ENCODE peak calls at places on chromosomes 7 and 10, in ten cellular contexts. One of them, this sample, is unnamed.

GRCh38 chr10:90313548-90314325 is 544.1 kb downstream of the HTR7 start:
- DNase-seq in GM20000: no peak
- DNase-seq in CD4-positive, alpha-beta T cell: no peak
- DNase-seq in heart right ventricle: no peak
- DNase-seq in neural crest cell: no peak
- DNase-seq in fibroblast of lung: no peak
- DNase-seq in cardiac fibroblast: peak
- DNase-seq in tibial artery: no peak
- DNase-seq in transverse colon: no peak
- DNase-seq in esophagus muscularis mucosa: no peak
- DNase-seq in this sample: no peak

GRCh38 chr7:87001214-87001613 is 58.2 kb downstream of the ELAPOR2 start:
- DNase-seq in GM20000: no peak
- DNase-seq in esophagus muscularis mucosa: no peak
- DNase-seq in tibial artery: no peak
- DNase-seq in transverse colon: no peak
- DNase-seq in neural crest cell: no peak
- DNase-seq in CD4-positive, alpha-beta T cell: no peak
- DNase-seq in fibroblast of lung: peak
- DNase-seq in heart right ventricle: no peak
- DNase-seq in cardiac fibroblast: peak
- DNase-seq in this sample: no peak

GRCh38 chr10:36493511-36493880 is 631.9 kb upstream of the ANKRD30A start:
- DNase-seq in neural crest cell: no peak
- DNase-seq in CD4-positive, alpha-beta T cell: no peak
- DNase-seq in transverse colon: no peak
- DNase-seq in esophagus muscularis mucosa: no peak
- DNase-seq in cardiac fibroblast: peak
- DNase-seq in fibroblast of lung: peak
- DNase-seq in tibial artery: no peak
- DNase-seq in heart right ventricle: no peak
- DNase-seq in GM20000: no peak
- DNase-seq in this sample: no peak

GRCh38 chr7:44750921-44751571 is 2.4 kb downstream of the ZMIZ2 start:
- DNase-seq in fibroblast of lung: peak
- DNase-seq in transverse colon: peak
- DNase-seq in GM20000: peak
- DNase-seq in heart right ventricle: no peak
- DNase-seq in esophagus muscularis mucosa: no peak
- DNase-seq in CD4-positive, alpha-beta T cell: no peak
- DNase-seq in tibial artery: no peak
- DNase-seq in cardiac fibroblast: no peak
- DNase-seq in neural crest cell: no peak
- DNase-seq in this sample: no peak

GRCh38 chr7:27779873-27780272 is 39.9 kb downstream of the TAX1BP1 start:
- DNase-seq in neural crest cell: no peak
- DNase-seq in CD4-positive, alpha-beta T cell: no peak
- DNase-seq in transverse colon: no peak
- DNase-seq in cardiac fibroblast: no peak
- DNase-seq in GM20000: no peak
- DNase-seq in fibroblast of lung: no peak
- DNase-seq in heart right ventricle: no peak
- DNase-seq in tibial artery: no peak
- DNase-seq in esophagus muscularis mucosa: no peak
- DNase-seq in this sample: no peak

GRCh38 chr10:131848296-131848695 is 52.5 kb upstream of the PPP2R2D start:
- DNase-seq in transverse colon: no peak
- DNase-seq in heart right ventricle: no peak
- DNase-seq in cardiac fibroblast: no peak
- DNase-seq in GM20000: no peak
- DNase-seq in fibroblast of lung: no peak
- DNase-seq in esophagus muscularis mucosa: no peak
- DNase-seq in neural crest cell: no peak
- DNase-seq in CD4-positive, alpha-beta T cell: no peak
- DNase-seq in tibial artery: peak
- DNase-seq in this sample: peak

GRCh38 chr7:100852048-100852872 is at the start of gene SLC12A9:
- DNase-seq in esophagus muscularis mucosa: peak
- DNase-seq in transverse colon: peak
- DNase-seq in GM20000: peak
- DNase-seq in cardiac fibroblast: peak
- DNase-seq in CD4-positive, alpha-beta T cell: peak
- DNase-seq in heart right ventricle: peak
- DNase-seq in fibroblast of lung: peak
- DNase-seq in tibial artery: peak
- DNase-seq in neural crest cell: peak
- DNase-seq in this sample: peak

GRCh38 chr7:55415173-55415778 is 50.1 kb downstream of the LANCL2 start:
- DNase-seq in fibroblast of lung: peak
- DNase-seq in CD4-positive, alpha-beta T cell: peak
- DNase-seq in heart right ventricle: peak
- DNase-seq in esophagus muscularis mucosa: no peak
- DNase-seq in cardiac fibroblast: peak
- DNase-seq in neural crest cell: peak
- DNase-seq in transverse colon: peak
- DNase-seq in GM20000: peak
- DNase-seq in tibial artery: peak
- DNase-seq in this sample: peak

GRCh38 chr7:68246189-68246633 is 1249.6 kb downstream of the TYW1 start:
- DNase-seq in tibial artery: no peak
- DNase-seq in heart right ventricle: no peak
- DNase-seq in esophagus muscularis mucosa: no peak
- DNase-seq in GM20000: no peak
- DNase-seq in fibroblast of lung: no peak
- DNase-seq in transverse colon: no peak
- DNase-seq in CD4-positive, alpha-beta T cell: no peak
- DNase-seq in neural crest cell: no peak
- DNase-seq in cardiac fibroblast: no peak
- DNase-seq in this sample: no peak

GRCh38 chr7:30656611-30657010 is 25.6 kb downstream of the CRHR2 start:
- DNase-seq in CD4-positive, alpha-beta T cell: peak
- DNase-seq in transverse colon: no peak
- DNase-seq in fibroblast of lung: no peak
- DNase-seq in tibial artery: no peak
- DNase-seq in GM20000: no peak
- DNase-seq in heart right ventricle: no peak
- DNase-seq in esophagus muscularis mucosa: no peak
- DNase-seq in cardiac fibroblast: no peak
- DNase-seq in neural crest cell: no peak
- DNase-seq in this sample: no peak

GRCh38 chr7:133910761-133911160 is 216.4 kb upstream of the LRGUK start:
- DNase-seq in cardiac fibroblast: no peak
- DNase-seq in fibroblast of lung: no peak
- DNase-seq in transverse colon: no peak
- DNase-seq in CD4-positive, alpha-beta T cell: no peak
- DNase-seq in GM20000: no peak
- DNase-seq in heart right ventricle: no peak
- DNase-seq in tibial artery: no peak
- DNase-seq in neural crest cell: no peak
- DNase-seq in esophagus muscularis mucosa: no peak
- DNase-seq in this sample: no peak

GRCh38 chr10:94149702-94150101 is 156.0 kb downstream of the PLCE1 start:
- DNase-seq in neural crest cell: no peak
- DNase-seq in heart right ventricle: no peak
- DNase-seq in cardiac fibroblast: no peak
- DNase-seq in transverse colon: no peak
- DNase-seq in tibial artery: no peak
- DNase-seq in CD4-positive, alpha-beta T cell: no peak
- DNase-seq in fibroblast of lung: no peak
- DNase-seq in esophagus muscularis mucosa: no peak
- DNase-seq in GM20000: no peak
- DNase-seq in this sample: no peak

GRCh38 chr7:110388451-110388850 is 702.5 kb upstream of the LRRN3 start:
- DNase-seq in fibroblast of lung: no peak
- DNase-seq in neural crest cell: no peak
- DNase-seq in CD4-positive, alpha-beta T cell: no peak
- DNase-seq in tibial artery: no peak
- DNase-seq in heart right ventricle: no peak
- DNase-seq in esophagus muscularis mucosa: no peak
- DNase-seq in GM20000: no peak
- DNase-seq in transverse colon: no peak
- DNase-seq in cardiac fibroblast: no peak
- DNase-seq in this sample: no peak

DNA sequence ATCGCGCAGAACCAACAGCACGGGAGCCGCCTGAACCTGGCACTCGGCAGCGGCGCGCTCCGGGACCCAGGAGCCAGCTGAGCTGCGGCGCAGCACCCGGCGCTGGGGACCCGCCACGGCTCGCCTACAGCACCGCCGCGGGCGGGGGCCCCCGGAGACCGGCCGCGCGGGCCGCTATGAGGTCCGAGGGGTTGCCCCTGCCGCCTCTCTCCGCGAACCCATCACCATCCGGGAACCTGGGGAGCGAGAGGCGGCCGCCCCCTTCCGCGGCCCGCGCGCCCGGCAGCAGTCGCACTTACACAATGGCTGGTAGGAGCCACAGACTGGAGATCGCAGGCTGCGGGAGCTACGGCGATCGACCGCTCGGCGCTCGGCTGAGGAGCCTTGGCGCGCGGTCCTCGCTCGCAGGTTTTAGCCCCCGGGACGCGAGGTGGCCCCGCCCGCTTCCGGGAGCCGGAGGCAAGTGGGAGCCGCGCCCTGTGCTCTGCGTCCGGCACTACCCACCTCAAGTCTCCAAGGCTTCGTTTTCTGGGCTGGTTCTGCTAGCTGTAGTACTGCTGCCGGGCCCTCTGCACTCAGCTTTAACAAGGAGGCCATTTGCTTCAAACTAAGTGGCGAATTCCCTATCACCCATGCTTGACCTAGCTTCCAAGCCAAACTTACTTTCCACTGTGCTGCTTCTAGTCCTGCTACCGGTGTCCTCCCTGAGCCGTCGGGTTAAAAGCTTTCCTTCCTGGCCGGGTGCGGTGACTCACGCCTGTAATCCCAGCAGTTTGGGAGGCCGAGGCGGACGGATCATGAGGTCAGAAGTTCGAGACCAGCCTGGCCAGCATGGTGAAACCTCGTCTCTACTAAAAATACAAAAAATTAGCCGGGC is at the start of gene TPK1:
- DNase-seq in fibroblast of lung: peak
- DNase-seq in heart right ventricle: peak
- DNase-seq in CD4-positive, alpha-beta T cell: peak
- DNase-seq in neural crest cell: peak
- DNase-seq in GM20000: peak
- DNase-seq in cardiac fibroblast: peak
- DNase-seq in transverse colon: peak
- DNase-seq in esophagus muscularis mucosa: peak
- DNase-seq in tibial artery: peak
- DNase-seq in this sample: peak
- TF ChIP-seq CTCF in fibroblast of lung: no peak
- TF ChIP-seq CTCF in heart right ventricle: no peak
- TF ChIP-seq CTCF in CD4-positive, alpha-beta T cell: no peak
- TF ChIP-seq CTCF in neural crest cell: no peak
- TF ChIP-seq CTCF in GM20000: no peak
- TF ChIP-seq CTCF in cardiac fibroblast: no peak
- TF ChIP-seq CTCF in transverse colon: no peak
- TF ChIP-seq CTCF in esophagus muscularis mucosa: no peak
- TF ChIP-seq CTCF in tibial artery: no peak
- TF ChIP-seq CTCF in this sample: peak

GRCh38 chr7:77383333-77383740 is 32.8 kb downstream of the GSAP start:
- DNase-seq in transverse colon: no peak
- DNase-seq in CD4-positive, alpha-beta T cell: no peak
- DNase-seq in tibial artery: no peak
- DNase-seq in cardiac fibroblast: peak
- DNase-seq in fibroblast of lung: peak
- DNase-seq in esophagus muscularis mucosa: no peak
- DNase-seq in heart right ventricle: no peak
- DNase-seq in GM20000: no peak
- DNase-seq in neural crest cell: no peak
- DNase-seq in this sample: no peak
- TF ChIP-seq CTCF in transverse colon: no peak
- TF ChIP-seq CTCF in CD4-positive, alpha-beta T cell: no peak
- TF ChIP-seq CTCF in tibial artery: no peak
- TF ChIP-seq CTCF in cardiac fibroblast: no peak
- TF ChIP-seq CTCF in fibroblast of lung: no peak
- TF ChIP-seq CTCF in esophagus muscularis mucosa: no peak
- TF ChIP-seq CTCF in heart right ventricle: no peak
- TF ChIP-seq CTCF in GM20000: no peak
- TF ChIP-seq CTCF in neural crest cell: no peak
- TF ChIP-seq CTCF in this sample: no peak

GRCh38 chr10:117002206-117002605 is 2.8 kb downstream of the SHTN1 start:
- DNase-seq in esophagus muscularis mucosa: no peak
- DNase-seq in CD4-positive, alpha-beta T cell: no peak
- DNase-seq in GM20000: no peak
- DNase-seq in fibroblast of lung: no peak
- DNase-seq in transverse colon: no peak
- DNase-seq in neural crest cell: no peak
- DNase-seq in cardiac fibroblast: no peak
- DNase-seq in heart right ventricle: no peak
- DNase-seq in tibial artery: no peak
- DNase-seq in this sample: no peak
- TF ChIP-seq CTCF in esophagus muscularis mucosa: no peak
- TF ChIP-seq CTCF in CD4-positive, alpha-beta T cell: no peak
- TF ChIP-seq CTCF in GM20000: no peak
- TF ChIP-seq CTCF in fibroblast of lung: no peak
- TF ChIP-seq CTCF in transverse colon: no peak
- TF ChIP-seq CTCF in neural crest cell: no peak
- TF ChIP-seq CTCF in cardiac fibroblast: no peak
- TF ChIP-seq CTCF in heart right ventricle: no peak
- TF ChIP-seq CTCF in tibial artery: no peak
- TF ChIP-seq CTCF in this sample: no peak

GRCh38 chr10:84075226-84076046 is 63.9 kb upstream of the GHITM start:
- DNase-seq in heart right ventricle: no peak
- DNase-seq in neural crest cell: no peak
- DNase-seq in CD4-positive, alpha-beta T cell: no peak
- DNase-seq in GM20000: no peak
- DNase-seq in esophagus muscularis mucosa: peak
- DNase-seq in transverse colon: no peak
- DNase-seq in fibroblast of lung: no peak
- DNase-seq in tibial artery: no peak
- DNase-seq in cardiac fibroblast: no peak
- DNase-seq in this sample: no peak

GRCh38 chr10:84078771-84079170 is 60.5 kb upstream of the GHITM start:
- DNase-seq in cardiac fibroblast: no peak
- DNase-seq in tibial artery: no peak
- DNase-seq in neural crest cell: no peak
- DNase-seq in CD4-positive, alpha-beta T cell: no peak
- DNase-seq in fibroblast of lung: no peak
- DNase-seq in transverse colon: no peak
- DNase-seq in GM20000: no peak
- DNase-seq in esophagus muscularis mucosa: peak
- DNase-seq in heart right ventricle: no peak
- DNase-seq in this sample: no peak

GRCh38 chr10:84076047-84076388 is 63.3 kb upstream of the GHITM start:
- DNase-seq in CD4-positive, alpha-beta T cell: no peak
- DNase-seq in neural crest cell: no peak
- DNase-seq in tibial artery: no peak
- DNase-seq in heart right ventricle: no peak
- DNase-seq in cardiac fibroblast: peak
- DNase-seq in esophagus muscularis mucosa: peak
- DNase-seq in fibroblast of lung: peak
- DNase-seq in GM20000: no peak
- DNase-seq in transverse colon: no peak
- DNase-seq in this sample: no peak

GRCh38 chr10:84077728-84078127 is 61.6 kb upstream of the GHITM start:
- DNase-seq in fibroblast of lung: no peak
- DNase-seq in esophagus muscularis mucosa: peak
- DNase-seq in transverse colon: no peak
- DNase-seq in tibial artery: no peak
- DNase-seq in heart right ventricle: no peak
- DNase-seq in cardiac fibroblast: no peak
- DNase-seq in GM20000: no peak
- DNase-seq in neural crest cell: no peak
- DNase-seq in CD4-positive, alpha-beta T cell: no peak
- DNase-seq in this sample: no peak

GRCh38 chr10:84076540-84077195 is 62.6 kb upstream of the GHITM start:
- DNase-seq in CD4-positive, alpha-beta T cell: no peak
- DNase-seq in neural crest cell: no peak
- DNase-seq in fibroblast of lung: no peak
- DNase-seq in cardiac fibroblast: peak
- DNase-seq in esophagus muscularis mucosa: peak
- DNase-seq in tibial artery: no peak
- DNase-seq in heart right ventricle: no peak
- DNase-seq in transverse colon: no peak
- DNase-seq in GM20000: no peak
- DNase-seq in this sample: no peak
- TF ChIP-seq CTCF in CD4-positive, alpha-beta T cell: no peak
- TF ChIP-seq CTCF in neural crest cell: peak
- TF ChIP-seq CTCF in fibroblast of lung: peak
- TF ChIP-seq CTCF in cardiac fibroblast: peak
- TF ChIP-seq CTCF in esophagus muscularis mucosa: no peak
- TF ChIP-seq CTCF in tibial artery: no peak
- TF ChIP-seq CTCF in heart right ventricle: no peak
- TF ChIP-seq CTCF in transverse colon: no peak
- TF ChIP-seq CTCF in GM20000: no peak
- TF ChIP-seq CTCF in this sample: peak

This sample was measured in osteocyte.